ENCODE peak calls at places on chromosomes 12 and 14, in ten cellular contexts. K is heart right ventricle; M is fibroblast of mammary gland; G is progenitor cell of endocrine pancreas; A is endothelial cell; V is activated CD8-positive, alpha-beta T cell treated with anti-CD3 and anti-CD28 coated beads for 36 hours; W is left ventricle myocardium inferior; T is mesothelial cell of epicardium; R is HFFc6; H is fibroblast of lung. U is an unnamed sample.
A peak's percentile ranks its signal among the peaks of the same experiment; 100 is the strongest.

GRCh38 chr14:29529418-29529817 is 398.2 kb downstream of the PRKD1 start:
- DNase-seq in K (no peak), M (peak; percentile 28), G (no peak), A (peak; percentile 58), V (no peak), W (no peak), T (no peak), R (no peak), H (peak; percentile 30), U (no peak)

GRCh38 chr12:75364918-75365317 is 26.0 kb upstream of the GLIPR1L2 start:
- DNase-seq in K (no peak), M (peak; percentile 80), G (no peak), A (no peak), V (no peak), W (no peak), T (no peak), R (no peak), H (peak; percentile 70), U (no peak)

GRCh38 chr14:102057480-102058114 is 29.2 kb downstream of the HSP90AA1 start:
- DNase-seq in K (no peak), M (no peak), G (no peak), A (no peak), V (no peak), W (no peak), T (no peak), R (no peak), H (no peak), U (no peak)

GRCh38 chr14:96975116-96975515 is 177.9 kb downstream of the VRK1 start:
- DNase-seq in K (no peak), M (no peak), G (no peak), A (no peak), V (no peak), W (no peak), T (no peak), R (no peak), H (no peak), U (no peak)

GRCh38 chr12:52903285-52903854 is 1.5 kb downstream of the KRT8 start:
- DNase-seq in K (peak; percentile 74), M (peak; percentile 59), G (peak; percentile 83), A (peak; percentile 90), V (peak; percentile 76), W (peak; percentile 76), T (peak; percentile 79), R (no peak), H (peak; percentile 81), U (peak; percentile 85)

GRCh38 chr12:49403887-49404517 is 36.7 kb downstream of the SPATS2 start:
- DNase-seq in K (no peak), M (no peak), G (no peak), A (no peak), V (no peak), W (no peak), T (no peak), R (no peak), H (no peak), U (no peak)

GRCh38 chr14:21526672-21527319 is 650 bp upstream of the SALL2 start:
- DNase-seq in K (no peak), M (no peak), G (no peak), A (peak; percentile 28), V (no peak), W (no peak), T (no peak), R (no peak), H (no peak), U (no peak)

GRCh38 chr14:23095196-23096108 is at the start of gene C14orf119:
- DNase-seq in K (peak; percentile 34), M (peak; percentile 99), G (peak; percentile 98), A (peak; percentile 99), V (peak; percentile 100), W (peak; percentile 100), T (no peak), R (peak; percentile 100), H (peak; percentile 100), U (peak; percentile 100)

GRCh38 chr12:113959096-113959495 is 7.0 kb downstream of the RBM19 start:
- DNase-seq in K (no peak), M (no peak), G (no peak), A (no peak), V (no peak), W (no peak), T (no peak), R (no peak), H (no peak), U (no peak)

GRCh38 chr12:113954547-113954946 is 11.6 kb downstream of the RBM19 start:
- DNase-seq in K (no peak), M (no peak), G (no peak), A (no peak), V (no peak), W (no peak), T (no peak), R (no peak), H (no peak), U (no peak)

GRCh38 chr12:113958108-113958507 is 8.0 kb downstream of the RBM19 start:
- DNase-seq in K (no peak), M (no peak), G (no peak), A (no peak), V (no peak), W (no peak), T (no peak), R (no peak), H (no peak), U (no peak)

GRCh38 chr12:113957627-113958026 is 8.5 kb downstream of the RBM19 start:
- DNase-seq in K (no peak), M (no peak), G (no peak), A (no peak), V (no peak), W (no peak), T (no peak), R (no peak), H (no peak), U (no peak)

GRCh38 chr12:113955109-113955970 is 10.8 kb downstream of the RBM19 start:
- DNase-seq in K (no peak), M (peak; percentile 17), G (peak; percentile 31), A (peak; percentile 74), V (no peak), W (no peak), T (no peak), R (no peak), H (no peak), U (peak; percentile 56)
- TF ChIP-seq CTCF in K (peak; percentile 28), M (peak; percentile 45), G (peak; percentile 49), A (peak; percentile 68), V (no peak), W (peak; percentile 33), T (no peak), R (peak; percentile 76), H (peak; percentile 21), U (no peak)

DNA sequence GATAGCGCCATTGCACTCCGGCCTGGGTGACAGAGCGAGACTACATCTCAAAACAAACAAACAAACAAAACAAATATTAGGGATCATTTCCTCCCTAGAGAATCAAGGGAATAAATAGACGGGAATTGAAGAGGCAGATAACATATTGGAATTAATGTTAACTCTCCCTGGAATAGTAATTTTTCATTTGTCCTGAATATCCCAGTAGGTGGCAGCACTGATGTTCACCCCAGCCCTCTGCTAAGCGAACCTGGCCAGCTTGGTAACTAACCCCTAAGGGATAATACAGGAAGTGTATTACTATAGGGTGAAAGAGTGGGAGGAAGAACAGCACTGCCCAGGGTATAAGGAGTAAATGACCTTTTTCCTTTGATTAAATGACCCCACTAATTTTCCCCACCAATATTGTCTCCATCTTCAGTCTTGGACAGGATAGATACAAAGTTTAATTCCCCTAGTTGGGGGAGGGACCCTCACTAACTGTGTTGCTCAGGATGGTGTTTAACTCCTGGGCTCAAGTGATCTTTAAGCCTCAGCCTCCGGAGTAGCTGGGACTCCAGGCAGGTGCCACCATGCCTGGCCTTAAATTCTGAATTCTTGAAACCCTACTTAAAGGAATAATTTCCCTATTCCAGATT is 40.5 kb downstream of the SLC2A14 start:
- DNase-seq in K (no peak), M (peak; percentile 72), G (no peak), A (peak; percentile 40), V (peak; percentile 38), W (no peak), T (no peak), R (peak; percentile 57), H (peak; percentile 65), U (no peak)
- TF ChIP-seq CTCF in K (peak; percentile 50), M (peak; percentile 67), G (peak; percentile 68), A (peak; percentile 61), V (peak; percentile 73), W (peak; percentile 46), T (peak; percentile 16), R (peak; percentile 81), H (peak; percentile 43), U (no peak)

GRCh38 chr12:57450057-57450456 is 5.0 kb upstream of the INHBE start:
- DNase-seq in K (no peak), M (no peak), G (no peak), A (no peak), V (no peak), W (no peak), T (no peak), R (no peak), H (no peak), U (no peak)

GRCh38 chr12:57452181-57452936 is 2.7 kb upstream of the INHBE start:
- DNase-seq in K (peak; percentile 42), M (peak; percentile 89), G (no peak), A (no peak), V (peak; percentile 55), W (peak; percentile 38), T (no peak), R (peak; percentile 84), H (peak; percentile 86), U (no peak)

GRCh38 chr12:57449375-57449774 is 5.7 kb upstream of the INHBE start:
- DNase-seq in K (no peak), M (no peak), G (no peak), A (no peak), V (no peak), W (no peak), T (no peak), R (no peak), H (no peak), U (no peak)

GRCh38 chr12:57452937-57453509 is 2.1 kb upstream of the INHBE start:
- DNase-seq in K (peak; percentile 82), M (peak; percentile 76), G (peak; percentile 70), A (peak; percentile 88), V (peak; percentile 81), W (peak; percentile 80), T (peak; percentile 82), R (peak; percentile 67), H (peak; percentile 81), U (peak; percentile 84)

DNA sequence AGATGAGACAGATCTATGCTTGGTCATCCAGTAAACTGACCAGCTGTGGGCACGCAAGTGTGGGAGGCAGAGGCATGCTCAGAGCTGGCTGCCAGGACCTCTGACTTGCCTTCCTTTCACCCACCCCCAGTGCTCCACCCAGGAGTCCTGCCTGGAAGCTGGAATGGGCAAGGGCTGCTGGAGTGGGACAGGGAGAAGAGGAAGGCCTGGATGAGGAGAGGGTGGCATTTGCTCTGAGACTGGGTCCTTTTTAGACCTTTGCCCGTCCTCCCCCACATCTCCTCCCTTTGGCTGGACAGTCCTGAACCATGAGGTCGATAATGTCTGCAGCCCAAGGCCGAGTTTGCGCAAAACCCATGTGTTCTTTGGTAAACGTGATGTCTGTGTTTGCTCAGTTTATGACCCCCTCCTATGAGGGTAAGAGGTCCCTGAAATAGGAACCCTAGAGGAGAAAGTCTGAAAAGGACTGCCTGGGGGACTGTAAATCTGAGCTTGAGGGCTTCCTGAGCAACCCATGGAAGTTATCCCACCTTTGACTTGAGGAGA is 3.8 kb upstream of the INHBE start:
- DNase-seq in K (no peak), M (no peak), G (no peak), A (no peak), V (no peak), W (no peak), T (no peak), R (no peak), H (no peak), U (no peak)
- TF ChIP-seq CTCF in K (no peak), M (no peak), G (no peak), A (no peak), V (no peak), W (no peak), T (no peak), R (no peak), H (no peak), U (no peak)

GRCh38 chr12:110301065-110301806 is 20.2 kb downstream of the ATP2A2 start:
- DNase-seq in K (no peak), M (peak; percentile 76), G (no peak), A (no peak), V (no peak), W (no peak), T (no peak), R (no peak), H (no peak), U (no peak)
- TF ChIP-seq CTCF in K (no peak), M (no peak), G (no peak), A (no peak), V (no peak), W (no peak), T (no peak), R (no peak), H (no peak), U (no peak)

U was measured in mucosa of descending colon.